ENCODE peak calls at places on chromosomes 16 and 17, in five cellular contexts. T is coronary artery, V is HepG2, H is neural progenitor cell, D is HCT116. J is an unnamed sample.

GRCh38 chr16:72743011-72743761 is 304.7 kb downstream of the ZFHX3 start:
- DNase-seq in T (no peak), V (no peak), H (no peak), D (no peak), J (no peak)

GRCh38 chr17:16328997-16329396 is 24.3 kb downstream of the CENPV start:
- DNase-seq in T (no peak), V (no peak), H (peak), D (no peak), J (no peak)

GRCh38 chr17:45836047-45837044 is 8.3 kb upstream of the SPPL2C start:
- DNase-seq in T (no peak), V (no peak), H (peak), D (no peak), J (no peak)

GRCh38 chr17:36632916-36633846 is 31.8 kb downstream of the MRM1 start:
- DNase-seq in T (no peak), V (no peak), H (peak), D (no peak), J (no peak)

GRCh38 chr17:72998343-72998742 is 94.1 kb downstream of the SLC39A11 start:
- DNase-seq in T (no peak), V (no peak), H (no peak), D (no peak), J (no peak)

GRCh38 chr16:88298166-88298881 is 84.4 kb upstream of the ZNF469 start:
- DNase-seq in T (peak), V (no peak), H (no peak), D (no peak), J (peak)

GRCh38 chr17:17714261-17714866 is 33.1 kb downstream of the RAI1 start:
- DNase-seq in T (no peak), V (no peak), H (no peak), D (no peak), J (no peak)

GRCh38 chr17:45043268-45043681 is 8.2 kb downstream of the DCAKD start:
- DNase-seq in T (no peak), V (no peak), H (no peak), D (no peak), J (no peak)

GRCh38 chr16:85936761-85937343 is 37.9 kb downstream of the IRF8 start:
- DNase-seq in T (no peak), V (no peak), H (no peak), D (no peak), J (no peak)

GRCh38 chr16:88288303-88288702 is 94.5 kb upstream of the ZNF469 start:
- DNase-seq in T (no peak), V (no peak), H (no peak), D (no peak), J (no peak)

GRCh38 chr16:51326131-51326856 is 175.2 kb upstream of the SALL1 start:
- DNase-seq in T (no peak), V (no peak), H (no peak), D (no peak), J (no peak)

GRCh38 chr17:67260051-67260987 is 15.3 kb upstream of the HELZ start:
- DNase-seq in T (no peak), V (peak), H (no peak), D (no peak), J (peak)

GRCh38 chr17:2346475-2346874 is 9.2 kb downstream of the SGSM2 start:
- DNase-seq in T (no peak), V (no peak), H (no peak), D (no peak), J (no peak)

GRCh38 chr16:81632392-81633146 is 146.5 kb upstream of the PLCG2 start:
- DNase-seq in T (no peak), V (no peak), H (no peak), D (peak), J (no peak)

GRCh38 chr17:58084317-58084981 is 1.2 kb downstream of the DYNLL2 start:
- DNase-seq in T (no peak), V (peak), H (peak), D (peak), J (no peak)

GRCh38 chr17:60170835-60171752 is 21.3 kb downstream of the CA4 start:
- DNase-seq in T (no peak), V (no peak), H (no peak), D (no peak), J (no peak)

GRCh38 chr17:80262775-80263244 is 2.2 kb downstream of the RNF213 start:
- DNase-seq in T (no peak), V (no peak), H (no peak), D (no peak), J (no peak)

GRCh38 chr17:80261159-80261894 is 675 bp downstream of the RNF213 start:
- DNase-seq in T (no peak), V (peak), H (peak), D (no peak), J (no peak)

GRCh38 chr17:80260791-80261158 is at the start of gene RNF213:
- DNase-seq in T (no peak), V (no peak), H (peak), D (no peak), J (no peak)

GRCh38 chr17:80262291-80262690 is 1.6 kb downstream of the RNF213 start:
- DNase-seq in T (no peak), V (no peak), H (no peak), D (no peak), J (no peak)

DNA sequence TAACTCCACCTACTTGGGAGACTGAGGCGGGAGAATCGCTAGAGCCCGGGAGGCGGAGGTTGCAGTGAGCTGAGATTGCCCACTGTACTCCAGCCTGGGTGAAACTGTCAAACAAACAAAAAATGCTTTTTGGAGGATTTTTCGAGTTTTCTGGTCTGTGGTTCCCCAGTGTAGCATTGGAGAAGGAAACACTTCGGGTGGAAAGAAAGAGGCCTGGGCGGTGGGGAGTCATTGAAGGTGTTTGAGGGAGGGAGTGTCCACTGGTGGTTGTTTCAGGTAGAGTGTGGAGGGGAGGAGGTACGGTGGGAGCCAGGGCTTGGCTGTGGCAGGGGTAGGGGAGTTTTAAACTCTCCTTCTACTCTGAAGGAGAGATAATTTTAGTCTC is 1.2 kb downstream of the RNF213 start:
- DNase-seq in T (no peak), V (no peak), H (no peak), D (no peak), J (no peak)
- H3K4me3 ChIP-seq in T (peak), V (peak), H (peak), D (peak), J (peak)

DNA sequence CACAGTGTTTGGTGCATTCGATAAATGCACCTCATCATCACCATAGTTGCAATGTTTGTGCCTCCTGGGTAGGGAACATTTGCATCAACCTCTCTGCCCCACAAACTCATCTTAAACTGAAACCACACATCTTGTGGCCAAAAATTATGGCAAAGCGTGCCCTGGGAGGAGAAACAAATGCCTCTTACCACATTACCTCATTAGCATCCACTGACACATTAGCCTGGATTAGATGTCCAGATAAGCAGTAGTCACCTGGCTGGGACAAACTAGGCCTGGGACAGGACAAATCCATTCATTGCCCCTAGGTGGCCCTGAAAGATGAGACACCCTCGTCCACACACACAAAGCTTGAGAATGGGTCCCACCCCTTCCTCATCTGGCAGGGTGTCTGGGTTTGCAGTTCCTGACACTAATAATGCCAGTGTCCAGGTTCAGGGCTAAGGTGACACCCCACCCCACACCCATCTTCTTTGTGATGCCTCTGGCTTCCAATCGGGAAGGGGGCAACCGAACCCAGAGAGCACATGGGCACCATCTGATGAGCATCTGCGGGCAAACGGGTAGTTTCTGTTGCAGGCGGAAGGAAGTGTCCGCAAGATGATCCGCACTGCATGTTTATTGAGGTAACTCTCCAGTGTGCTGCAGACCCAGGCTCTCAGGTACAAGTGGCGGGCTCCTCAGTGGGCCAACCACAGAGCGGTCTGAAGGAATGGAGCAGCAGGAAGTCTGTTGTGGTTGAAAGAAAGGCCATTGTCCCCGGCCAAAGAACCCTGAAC is 8.6 kb downstream of the XYLT1 start:
- DNase-seq in T (no peak), V (no peak), H (peak), D (no peak), J (no peak)
- TF ChIP-seq CTCF in T (no peak), V (no peak), H (peak), D (no peak), J (no peak)

GRCh38 chr16:2166263-2167080 is 10.9 kb downstream of the TRAF7 start:
- DNase-seq in T (no peak), V (no peak), H (no peak), D (no peak), J (no peak)
- H3K27ac ChIP-seq in T (no peak), V (no peak), H (no peak), D (peak), J (no peak)

GRCh38 chr17:41785091-41785875 is 1.2 kb downstream of the JUP start:
- DNase-seq in T (no peak), V (no peak), H (peak), D (no peak), J (no peak)

GRCh38 chr17:41785876-41786226 is 660 bp downstream of the JUP start:
- DNase-seq in T (no peak), V (no peak), H (peak), D (no peak), J (peak)

GRCh38 chr17:41782142-41782541 is 4.4 kb downstream of the JUP start:
- DNase-seq in T (peak), V (no peak), H (no peak), D (no peak), J (no peak)

GRCh38 chr17:41786227-41787020 is at the start of gene JUP:
- DNase-seq in T (peak), V (peak), H (peak), D (peak), J (peak)

GRCh38 chr17:41784207-41784744 is 2.2 kb downstream of the JUP start:
- DNase-seq in T (no peak), V (no peak), H (peak), D (peak), J (peak)
- H3K4me3 ChIP-seq in T (peak), V (no peak), H (peak), D (peak), J (peak)

DNA sequence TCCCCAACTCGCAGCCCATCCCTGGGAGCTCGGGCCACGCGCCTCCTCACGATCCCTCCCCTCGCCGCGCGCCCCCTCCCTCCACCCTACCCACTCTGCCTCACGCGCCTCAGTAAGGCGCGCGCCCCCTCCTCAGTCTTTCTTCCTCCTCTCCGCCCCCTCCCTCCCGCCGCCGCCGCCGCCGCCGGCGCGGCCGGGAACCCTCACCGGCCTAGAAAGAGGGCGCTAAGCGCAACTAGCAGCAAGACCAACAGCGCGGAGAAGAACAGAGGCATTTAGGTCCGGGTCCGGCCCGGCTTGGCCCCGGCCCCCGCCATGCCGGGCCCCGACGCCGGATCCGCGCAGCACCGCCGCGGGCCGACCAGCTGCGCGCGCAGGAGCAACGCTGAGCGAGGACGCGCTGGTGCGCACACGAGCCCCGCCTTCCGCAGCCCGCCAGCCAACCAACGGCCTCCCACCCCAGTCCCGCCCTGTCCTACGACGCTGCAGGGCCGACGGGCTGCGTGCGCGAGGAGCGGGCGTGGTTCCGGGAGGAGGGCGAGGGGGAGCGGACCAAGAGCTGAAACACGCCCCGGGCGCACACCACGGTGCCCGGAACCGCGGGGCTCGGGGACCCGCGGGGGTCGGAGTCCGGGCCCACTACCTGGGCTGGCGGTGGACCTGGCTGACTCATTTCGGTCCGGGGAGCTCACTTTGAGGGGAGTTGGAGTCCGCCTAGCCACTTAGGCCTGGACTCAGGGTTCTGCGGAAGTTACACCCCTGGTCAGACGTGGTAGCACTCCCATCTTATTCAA is at the start of gene BLTP2:
- DNase-seq in T (peak), V (peak), H (peak), D (peak), J (peak)
- TF ChIP-seq CTCF in T (no peak), V (peak), H (no peak), D (no peak), J (no peak)

DNA sequence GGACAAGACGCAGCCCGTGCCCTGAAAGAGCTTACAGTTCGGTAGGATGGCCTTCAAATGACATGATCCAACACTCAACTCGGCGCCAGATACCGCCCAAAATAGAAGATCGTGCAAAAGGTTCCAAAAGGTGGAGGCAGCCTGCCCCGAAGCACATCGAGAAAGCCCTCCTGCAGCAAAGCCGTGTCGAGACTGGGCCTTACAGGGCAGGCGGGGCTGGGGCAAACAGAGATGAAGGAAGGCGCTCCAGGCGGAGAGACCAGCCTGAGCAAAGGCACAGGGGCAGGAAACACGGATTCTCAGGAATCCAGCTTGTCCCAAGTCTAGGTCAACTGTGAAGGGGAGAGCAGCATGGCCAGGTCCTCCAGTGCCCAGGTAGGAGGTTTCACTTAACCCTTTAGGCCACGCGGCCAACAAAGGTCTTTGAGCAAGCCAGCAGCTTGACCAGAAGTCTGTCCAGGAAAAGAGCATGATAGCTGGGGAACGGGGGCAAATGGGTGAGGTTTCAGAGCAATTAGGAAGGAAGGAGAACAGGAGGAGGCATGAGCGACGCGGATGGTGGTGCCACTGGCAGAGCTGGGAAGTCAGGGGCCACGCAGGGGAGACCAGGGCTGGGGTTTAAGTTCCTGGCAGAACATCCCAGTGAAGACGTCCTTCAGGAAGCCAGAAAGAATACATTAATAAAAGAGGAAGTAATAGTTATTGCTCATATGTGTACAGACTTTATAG is 21.2 kb upstream of the EIF1 start:
- DNase-seq in T (peak), V (no peak), H (no peak), D (no peak), J (no peak)
- H3K27ac ChIP-seq in T (peak), V (no peak), H (no peak), D (peak), J (no peak)

GRCh38 chr17:76538941-76539340 is 903 bp upstream of the PRCD start:
- DNase-seq in T (no peak), V (no peak), H (no peak), D (no peak), J (no peak)

GRCh38 chr17:76537288-76537577 is 276 bp downstream of the CYGB start:
- DNase-seq in T (peak), V (no peak), H (no peak), D (no peak), J (no peak)

GRCh38 chr17:76538281-76538931 is 897 bp upstream of the CYGB start:
- DNase-seq in T (peak), V (no peak), H (peak), D (no peak), J (no peak)

GRCh38 chr17:76536511-76537287 is 810 bp downstream of the CYGB start:
- DNase-seq in T (peak), V (no peak), H (no peak), D (no peak), J (no peak)

DNA sequence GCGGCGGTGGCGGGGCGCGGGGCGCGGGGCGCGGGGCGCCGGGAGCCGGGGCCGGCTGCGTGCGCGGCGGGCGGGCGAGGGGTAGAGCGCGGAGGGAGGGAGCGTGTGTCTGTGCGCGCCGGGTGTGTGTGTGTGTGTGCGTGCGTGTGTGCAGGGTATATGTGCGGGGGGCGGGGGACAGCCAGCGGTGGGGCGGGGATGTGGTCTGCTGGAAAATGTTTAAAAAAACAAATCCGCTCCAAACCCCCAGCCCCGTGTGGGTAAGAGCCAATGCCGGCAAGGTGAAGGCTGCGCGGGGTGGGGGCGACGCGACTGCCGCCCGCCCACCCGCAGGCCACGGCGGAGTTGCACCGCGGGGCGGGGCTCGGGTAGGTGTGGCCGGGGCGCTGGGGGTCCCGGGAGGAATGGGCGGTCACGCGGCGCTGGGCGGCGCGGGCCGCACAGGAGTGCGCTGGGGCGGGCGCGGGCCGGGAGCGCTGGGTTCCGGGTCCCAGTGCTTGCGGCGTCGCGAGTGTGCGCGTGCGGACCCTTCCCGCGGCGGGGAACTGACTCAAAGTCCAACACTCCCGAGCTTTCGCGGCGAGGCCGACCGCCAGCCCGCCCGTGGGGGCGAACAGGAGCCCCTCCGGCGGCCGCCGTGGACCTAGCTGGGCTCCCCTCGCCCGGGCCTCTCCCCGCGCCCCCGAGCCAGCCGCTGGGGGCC is at the start of gene CYGB:
- DNase-seq in T (peak), V (no peak), H (peak), D (no peak), J (no peak)
- H3K4me3 ChIP-seq in T (peak), V (no peak), H (peak), D (no peak), J (peak)

DNA sequence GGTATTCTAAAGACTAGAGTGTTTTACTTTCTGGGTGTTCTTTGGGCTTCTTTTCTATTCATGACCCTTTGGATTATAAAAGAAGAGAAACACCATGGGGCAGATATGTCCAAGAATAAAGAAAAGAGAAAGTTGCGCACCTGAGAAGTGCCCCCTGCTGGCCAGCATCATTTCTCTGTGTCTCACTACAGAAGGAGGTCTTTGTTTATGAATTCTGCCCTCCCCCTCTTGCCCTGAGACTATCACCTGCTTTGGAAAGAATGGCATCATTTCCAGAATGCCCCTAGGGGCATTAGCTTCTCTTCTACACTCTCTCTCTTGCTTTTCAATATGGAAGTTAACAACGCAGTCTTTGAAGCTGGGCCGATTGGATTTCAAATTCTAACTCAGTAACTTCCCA is 45.0 kb downstream of the CDH13 start:
- DNase-seq in T (no peak), V (no peak), H (peak), D (no peak), J (no peak)
- TF ChIP-seq CTCF in T (no peak), V (no peak), H (peak), D (peak), J (peak)